ENCODE peak calls at places on chromosome 15, in five cellular contexts. S is cardiac muscle cell, A is ovary, M is IMR-90, C is AG04450. L is an unnamed sample.

GRCh38 chr15:65376767-65377104 is 1.1 kb downstream of the IGDCC3 start:
- DNase-seq in C (no peak), S (peak), A (no peak), M (no peak), L (no peak)

GRCh38 chr15:44715797-44716334 is 4.5 kb downstream of the B2M start:
- DNase-seq in C (no peak), M (no peak), A (no peak), S (no peak), L (no peak)

GRCh38 chr15:39628131-39628482 is 47.2 kb downstream of the THBS1 start:
- DNase-seq in A (no peak), S (no peak), C (no peak), M (no peak), L (no peak)

GRCh38 chr15:51621917-51622268 is 678 bp downstream of the DMXL2 start:
- DNase-seq in C (peak), M (peak), S (peak), A (peak), L (no peak)

GRCh38 chr15:90091156-90091931 is 10.9 kb downstream of the IDH2 start:
- DNase-seq in M (no peak), S (no peak), A (no peak), C (no peak), L (no peak)

GRCh38 chr15:66138096-66138783 is 115.3 kb downstream of the MEGF11 start:
- DNase-seq in C (no peak), A (peak), S (peak), M (no peak), L (no peak)

GRCh38 chr15:89416339-89417183 is 79.8 kb downstream of the RHCG start:
- DNase-seq in M (peak), C (no peak), A (peak), S (peak), L (no peak)

GRCh38 chr15:25784876-25785642 is 78.1 kb downstream of the ATP10A start:
- DNase-seq in A (no peak), C (peak), S (peak), M (peak), L (no peak)

GRCh38 chr15:93060336-93061248 is 28.4 kb downstream of the RGMA start:
- DNase-seq in M (no peak), A (no peak), C (no peak), S (no peak), L (no peak)

GRCh38 chr15:90013503-90013937 is 12.4 kb downstream of the ZNF710 start:
- DNase-seq in C (no peak), M (no peak), A (no peak), S (no peak), L (no peak)

GRCh38 chr15:53378096-53378620 is 381.3 kb downstream of the WDR72 start:
- DNase-seq in M (no peak), C (no peak), S (no peak), A (no peak), L (no peak)

GRCh38 chr15:93321881-93322282 is 232.9 kb upstream of the RGMA start:
- DNase-seq in M (no peak), C (no peak), A (no peak), S (no peak), L (no peak)

GRCh38 chr15:60004019-60004845 is at the start of gene FOXB1:
- DNase-seq in C (no peak), M (no peak), S (no peak), A (no peak), L (no peak)
- H3K4me3 ChIP-seq in C (peak), M (peak), S (peak), A (no peak), L (no peak)

GRCh38 chr15:48332642-48333034 is 1.4 kb downstream of the DUT start:
- DNase-seq in C (no peak), A (no peak), M (no peak), S (no peak), L (no peak)
- TF ChIP-seq CTCF in C (no peak), A (no peak), M (no peak), S (no peak), L (no peak)

DNA sequence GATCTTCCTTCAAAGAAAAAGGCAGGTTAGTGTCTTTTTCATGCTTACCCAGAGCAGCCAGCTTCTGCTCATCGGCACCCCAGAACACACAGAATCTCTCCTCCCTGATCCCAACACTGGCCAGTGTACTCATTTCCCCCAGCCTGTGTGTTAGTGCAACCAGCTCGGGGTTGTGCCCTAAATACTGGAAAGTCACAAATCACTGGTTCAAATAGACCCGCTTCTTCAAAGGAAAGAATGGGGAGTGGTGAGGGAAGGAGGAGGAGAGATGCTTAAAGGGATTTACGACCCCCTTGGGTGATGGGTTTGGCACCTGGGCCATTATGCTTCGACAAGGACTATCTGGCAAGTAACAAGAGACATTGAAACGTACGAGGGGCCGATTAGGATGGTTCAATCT is 114.0 kb downstream of the FOXB1 start:
- DNase-seq in A (no peak), C (no peak), S (no peak), M (no peak), L (no peak)
- H3K4me3 ChIP-seq in A (no peak), C (no peak), S (no peak), M (no peak), L (no peak)

DNA sequence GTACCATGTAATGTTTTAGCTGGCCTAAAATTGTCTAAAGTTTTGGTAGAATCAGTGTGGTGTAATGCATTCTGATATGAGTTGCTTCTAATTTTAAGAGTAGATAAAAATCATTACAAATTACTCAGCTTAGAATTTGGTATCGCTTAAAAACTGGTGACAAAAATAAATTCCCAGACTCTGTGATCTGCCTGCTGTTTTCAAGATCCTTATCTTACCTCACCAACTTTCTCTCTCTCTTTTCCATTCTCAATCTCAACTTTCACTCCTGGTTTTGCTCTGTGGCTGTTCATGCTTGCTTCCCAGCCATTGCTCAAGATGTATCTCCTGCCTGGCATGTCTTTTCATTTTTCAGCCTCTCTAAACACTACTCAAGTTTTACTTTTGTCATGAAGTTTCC is 45.7 kb downstream of the TCF12 start:
- DNase-seq in A (no peak), S (peak), C (no peak), M (peak), L (no peak)
- TF ChIP-seq CTCF in A (no peak), S (no peak), C (no peak), M (no peak), L (no peak)

DNA sequence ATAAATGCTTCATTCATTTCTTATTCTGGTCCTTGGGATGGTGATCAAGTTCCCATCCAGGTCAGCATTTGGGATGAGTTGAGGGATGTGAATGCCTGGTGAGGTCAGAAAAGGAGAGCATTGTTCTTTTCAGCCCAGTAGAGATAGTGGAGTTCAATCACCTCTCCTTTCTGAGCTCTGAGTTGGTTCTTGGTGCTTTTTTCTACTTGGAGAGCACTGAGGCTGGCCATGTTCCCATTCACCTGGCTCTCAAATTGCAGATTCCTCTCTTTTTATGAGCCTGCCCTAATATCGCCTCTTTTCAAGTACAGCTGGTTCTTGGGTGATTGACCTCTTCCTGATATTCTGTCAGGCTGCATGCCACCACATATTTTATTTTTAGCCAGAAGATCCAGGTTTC is 10.5 kb downstream of the AQP9 start:
- DNase-seq in A (no peak), M (no peak), C (no peak), S (no peak), L (no peak)
- H3K4me3 ChIP-seq in A (no peak), M (no peak), C (no peak), S (no peak), L (no peak)

GRCh38 chr15:91921821-91922198 is 68.3 kb downstream of the SLCO3A1 start:
- DNase-seq in A (no peak), C (no peak), M (no peak), S (peak), L (no peak)
- TF ChIP-seq CTCF in A (no peak), C (no peak), M (no peak), S (no peak), L (no peak)

GRCh38 chr15:49155110-49155833 is at the start of gene COPS2:
- DNase-seq in S (peak), A (peak), C (peak), M (peak), L (peak)

GRCh38 chr15:49154359-49154758 is 1.0 kb downstream of the COPS2 start:
- DNase-seq in C (no peak), M (no peak), A (no peak), S (peak), L (no peak)

GRCh38 chr15:49152552-49153337 is 2.7 kb downstream of the COPS2 start:
- DNase-seq in S (no peak), M (no peak), C (no peak), A (no peak), L (no peak)

GRCh38 chr15:49154799-49155109 is 645 bp downstream of the COPS2 start:
- DNase-seq in S (no peak), A (no peak), C (no peak), M (no peak), L (no peak)

DNA sequence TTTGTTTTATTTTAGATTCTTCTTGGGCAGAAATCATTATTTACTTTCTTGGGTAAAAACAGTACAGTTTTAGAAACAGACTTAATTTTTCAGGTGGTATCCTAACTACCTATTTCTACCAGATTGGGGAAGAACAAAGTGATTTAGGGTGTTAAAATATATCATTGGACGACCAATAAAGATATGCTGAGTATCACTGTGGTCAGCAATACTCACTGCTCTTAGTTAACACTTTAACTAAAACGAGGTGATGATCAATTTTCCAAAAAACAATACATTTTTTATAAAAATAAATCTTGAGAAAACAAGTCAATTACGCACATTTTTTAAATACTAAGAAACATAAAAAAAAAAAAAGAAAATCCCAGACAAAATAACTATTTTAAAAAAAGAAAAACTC is 3.6 kb downstream of the COPS2 start:
- DNase-seq in S (no peak), A (no peak), M (no peak), C (no peak), L (no peak)
- H3K4me3 ChIP-seq in S (no peak), A (no peak), M (no peak), C (no peak), L (no peak)

GRCh38 chr15:63025460-63025859 is 17.1 kb upstream of the TPM1 start:
- DNase-seq in A (no peak), M (no peak), S (no peak), C (no peak), L (no peak)
- TF ChIP-seq CTCF in A (no peak), M (no peak), S (no peak), C (no peak), L (no peak)

DNA sequence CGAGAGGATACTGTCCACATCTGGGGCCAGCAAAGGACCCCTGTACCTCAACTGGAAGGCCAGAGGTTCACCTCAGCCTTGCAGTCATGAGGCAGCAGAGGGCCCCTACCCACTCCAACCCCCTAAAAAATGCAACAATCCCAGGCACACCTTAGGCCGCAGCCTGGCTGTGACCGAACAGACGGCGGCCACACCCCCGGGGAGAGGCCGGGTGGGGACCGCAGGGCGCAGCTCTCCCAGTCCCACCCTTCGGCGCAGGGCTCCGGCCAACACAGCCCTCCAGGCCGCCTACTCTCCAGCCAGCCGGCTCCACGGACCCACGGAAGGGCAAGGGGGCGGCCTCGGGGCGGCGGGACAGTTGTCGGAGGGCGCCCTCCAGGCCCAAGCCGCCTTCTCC is 457 bp upstream of the DNAJA4 start:
- DNase-seq in S (no peak), C (no peak), A (no peak), M (no peak), L (no peak)
- H3K4me3 ChIP-seq in S (no peak), C (no peak), A (peak), M (no peak), L (no peak)

L was measured in LNCaP clone FGC.